ENCODE peak calls at places on chromosomes 5 and 9, in eight cellular contexts. M, H, E, L, A, G, K and B are unnamed samples.

GRCh38 chr9:96219615-96220257 is 82.2 kb downstream of the HSD17B3 start:
- DNase-seq in M (peak; percentile 35), H (no peak), E (peak; percentile 84), L (peak; percentile 81), A (peak; percentile 37), G (peak; percentile 71), K (peak; percentile 40), B (no peak)

GRCh38 chr5:136012041-136012804 is 16.6 kb upstream of the TGFBI start:
- DNase-seq in M (no peak), H (no peak), E (no peak), L (no peak), A (no peak), G (no peak), K (no peak), B (no peak)

GRCh38 chr9:126857261-126857960 is 3.0 kb upstream of the ZBTB34 start:
- DNase-seq in M (no peak), H (no peak), E (no peak), L (no peak), A (no peak), G (no peak), K (no peak), B (peak; percentile 65)

GRCh38 chr9:18451409-18451808 is 22.5 kb upstream of the ADAMTSL1 start:
- DNase-seq in M (no peak), H (no peak), E (no peak), L (no peak), A (no peak), G (no peak), K (no peak), B (no peak)

GRCh38 chr5:6525910-6526309 is 77.3 kb downstream of the UBE2QL1 start:
- DNase-seq in M (no peak), H (no peak), E (peak; percentile 56), L (no peak), A (no peak), G (no peak), K (peak; percentile 28), B (no peak)

GRCh38 chr9:96057155-96057554 is 181.7 kb downstream of the ERCC6L2 start:
- DNase-seq in M (no peak), H (no peak), E (no peak), L (no peak), A (no peak), G (no peak), K (no peak), B (no peak)

GRCh38 chr9:130844028-130844427 is 9.0 kb downstream of the ABL1 start:
- DNase-seq in M (no peak), H (peak; percentile 49), E (no peak), L (no peak), A (no peak), G (no peak), K (peak; percentile 54), B (no peak)

GRCh38 chr5:41346609-41347008 is 133.3 kb upstream of the C6 start:
- DNase-seq in M (no peak), H (no peak), E (no peak), L (no peak), A (no peak), G (no peak), K (no peak), B (no peak)

GRCh38 chr5:9284781-9285307 is 261.0 kb downstream of the SEMA5A start:
- DNase-seq in M (no peak), H (no peak), E (no peak), L (no peak), A (no peak), G (peak; percentile 20), K (no peak), B (no peak)

GRCh38 chr9:130897848-130898551 is 1.4 kb upstream of the QRFP start:
- DNase-seq in M (peak; percentile 28), H (no peak), E (no peak), L (no peak), A (no peak), G (no peak), K (peak; percentile 20), B (no peak)

GRCh38 chr5:40223884-40224402 is 455.8 kb upstream of the PTGER4 start:
- DNase-seq in M (no peak), H (no peak), E (no peak), L (no peak), A (no peak), G (no peak), K (no peak), B (no peak)

GRCh38 chr5:10293907-10294662 is 13.6 kb downstream of the CMBL start:
- DNase-seq in M (no peak), H (no peak), E (no peak), L (peak; percentile 25), A (no peak), G (no peak), K (no peak), B (no peak)

GRCh38 chr9:106481003-106481614 is 381.9 kb upstream of the ZNF462 start:
- DNase-seq in M (no peak), H (no peak), E (no peak), L (no peak), A (no peak), G (no peak), K (no peak), B (no peak)

GRCh38 chr9:105244274-105244995 is at the start of gene SLC44A1:
- DNase-seq in M (peak; percentile 98), H (peak; percentile 94), E (peak; percentile 91), L (peak; percentile 99), A (peak; percentile 54), G (peak; percentile 95), K (peak; percentile 98), B (peak; percentile 99)

GRCh38 chr5:96391921-96392320 is 41.1 kb downstream of the PCSK1 start:
- DNase-seq in M (no peak), H (no peak), E (no peak), L (no peak), A (no peak), G (no peak), K (no peak), B (no peak)

GRCh38 chr9:95081998-95082397 is 235.5 kb downstream of the FANCC start:
- DNase-seq in M (no peak), H (no peak), E (no peak), L (peak; percentile 51), A (no peak), G (peak; percentile 16), K (no peak), B (no peak)

DNA sequence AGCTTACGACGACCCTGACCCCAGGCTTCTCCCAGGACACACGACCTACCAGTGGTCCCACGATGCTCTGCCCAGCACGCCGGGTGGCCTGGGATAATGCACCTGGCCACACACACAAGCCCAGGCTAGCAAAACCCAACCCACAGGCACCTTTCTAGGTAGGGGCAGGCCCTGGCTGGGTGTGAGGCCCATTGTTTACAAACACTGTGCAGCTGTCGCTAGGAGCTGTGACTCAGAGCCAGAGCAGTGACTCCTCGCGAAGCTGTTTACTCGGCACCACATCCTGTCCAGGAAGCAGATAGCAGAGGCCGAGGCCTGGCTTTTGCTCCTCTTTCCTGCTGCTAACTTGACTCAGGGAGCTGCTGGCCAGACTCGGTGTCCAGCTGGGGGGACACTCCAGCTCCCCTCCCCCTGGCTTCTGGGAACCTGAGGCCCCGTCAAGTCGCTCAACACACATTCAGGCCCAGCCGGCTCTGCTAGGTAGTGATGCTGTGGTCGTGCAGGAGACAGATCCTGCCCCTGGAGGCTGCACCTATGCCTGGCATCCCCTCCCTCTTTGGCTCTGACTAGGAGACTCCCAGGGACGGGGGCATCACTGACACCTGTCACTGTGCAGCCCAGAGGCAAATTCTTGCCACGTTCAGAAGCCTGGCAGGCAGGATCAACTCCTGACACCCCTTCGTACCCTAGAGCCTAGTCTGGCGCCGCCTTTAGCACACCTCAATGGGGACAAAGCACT is 12.8 kb upstream of the RALGDS start:
- DNase-seq in M (peak; percentile 95), H (peak; percentile 94), E (no peak), L (peak; percentile 95), A (peak; percentile 97), G (peak; percentile 79), K (peak; percentile 95), B (peak; percentile 71)
- TF ChIP-seq POLR2A in M (peak; percentile 86), H (no peak), E (no peak), L (no peak), A (peak; percentile 57), G (peak; percentile 46), K (peak; percentile 87), B (peak; percentile 17)

GRCh38 chr9:89372230-89372816 is 54.0 kb downstream of the SECISBP2 start:
- DNase-seq in M (no peak), H (no peak), E (no peak), L (peak; percentile 80), A (no peak), G (no peak), K (peak; percentile 44), B (no peak)

GRCh38 chr9:89376286-89376685 is 58.0 kb downstream of the SECISBP2 start:
- DNase-seq in M (no peak), H (no peak), E (no peak), L (no peak), A (no peak), G (no peak), K (no peak), B (no peak)

GRCh38 chr9:89372979-89373378 is 54.7 kb downstream of the SECISBP2 start:
- DNase-seq in M (no peak), H (no peak), E (no peak), L (peak; percentile 77), A (no peak), G (no peak), K (no peak), B (no peak)

GRCh38 chr9:89375181-89375760 is 57.0 kb downstream of the SECISBP2 start:
- DNase-seq in M (no peak), H (peak; percentile 33), E (no peak), L (peak; percentile 86), A (no peak), G (no peak), K (no peak), B (no peak)

GRCh38 chr9:89374176-89374575 is 55.9 kb downstream of the SECISBP2 start:
- DNase-seq in M (no peak), H (no peak), E (no peak), L (no peak), A (no peak), G (no peak), K (no peak), B (no peak)
- TF ChIP-seq POLR2A in M (no peak), H (no peak), E (no peak), L (no peak), A (no peak), G (no peak), K (no peak), B (no peak)

DNA sequence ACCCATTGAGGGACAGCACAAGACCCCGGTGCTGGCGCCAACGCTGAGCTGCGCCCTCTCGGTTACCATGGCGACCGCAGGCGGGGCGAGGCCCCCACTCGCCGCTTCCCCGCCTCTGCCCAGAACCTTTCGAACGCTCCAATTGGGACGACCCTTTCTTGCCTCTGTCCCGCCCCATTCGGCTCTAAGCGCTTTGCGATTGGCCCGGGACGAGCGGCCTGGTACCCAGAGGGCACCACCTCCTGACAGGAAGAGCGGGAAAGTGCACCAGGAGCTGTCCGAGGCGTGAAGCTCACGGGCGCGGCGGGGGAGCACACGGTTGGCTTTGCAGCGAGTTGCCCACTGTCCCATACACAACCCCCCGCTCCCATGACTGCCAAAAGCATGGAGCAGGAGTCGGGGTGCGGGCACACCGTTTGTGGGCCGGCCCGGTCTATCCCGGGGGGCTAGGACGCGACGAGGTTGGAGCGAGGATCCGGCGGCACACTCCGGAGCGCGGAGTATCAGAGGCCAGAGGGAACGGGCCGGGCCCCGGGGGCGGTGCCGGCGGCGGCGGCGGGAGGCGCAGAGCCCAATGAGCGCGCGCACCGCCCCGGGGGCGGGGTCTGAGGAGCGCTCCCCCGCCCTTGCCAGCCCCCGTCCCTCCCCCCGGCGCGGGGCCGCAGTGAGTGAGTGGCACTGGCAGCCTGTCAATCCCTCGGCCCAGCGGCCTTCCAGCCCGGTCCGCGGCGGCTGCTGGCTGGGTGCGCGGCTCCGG is 978 bp upstream of the PBX3 start:
- DNase-seq in M (peak; percentile 96), H (peak; percentile 89), E (peak; percentile 96), L (peak; percentile 100), A (peak; percentile 83), G (peak; percentile 94), K (peak; percentile 96), B (peak; percentile 97)
- TF ChIP-seq POLR2A in M (no peak), H (no peak), E (no peak), L (peak; percentile 38), A (peak; percentile 68), G (peak; percentile 40), K (peak; percentile 77), B (peak; percentile 70)

GRCh38 chr5:53425598-53426516 is 54.6 kb upstream of the FST start:
- DNase-seq in M (peak; percentile 17), H (no peak), E (peak; percentile 82), L (no peak), A (no peak), G (no peak), K (no peak), B (no peak)
- TF ChIP-seq POLR2A in M (no peak), H (no peak), E (no peak), L (no peak), A (no peak), G (no peak), K (no peak), B (no peak)